ENCODE peak calls at places on chromosomes 11 and 22, in eight cellular contexts. Q is aorta; M is A549; J is IMR-90; O is CD8-positive, alpha-beta T cell; C is neuronal stem cell; V is fibroblast of lung; Y is ovary. Z is an unnamed sample. For H3K4me1, the result is how much of the 10 kb centered on the place peaks cover.

GRCh38 chr11:133945087-133945974 is 11.4 kb downstream of the IGSF9B start:
- DNase-seq in Q (no peak), M (no peak), J (peak), O (peak), C (no peak), V (peak), Y (no peak), Z (no peak)

GRCh38 chr11:16942917-16943316 is 71.3 kb downstream of the PLEKHA7 start:
- DNase-seq in Q (no peak), M (no peak), J (no peak), O (no peak), C (no peak), V (no peak), Y (no peak), Z (peak)

GRCh38 chr22:31296258-31296657 is 4.0 kb upstream of the PIK3IP1 start:
- DNase-seq in Q (no peak), M (no peak), J (peak), O (no peak), C (no peak), V (no peak), Y (no peak), Z (no peak)

GRCh38 chr11:83725718-83726117 is 439.6 kb upstream of the CCDC90B start:
- DNase-seq in Q (no peak), M (no peak), J (no peak), O (no peak), C (no peak), V (peak), Y (no peak), Z (no peak)

GRCh38 chr22:24429411-24430365 is 2.3 kb downstream of the ADORA2A start:
- DNase-seq in Q (no peak), M (no peak), J (peak), O (no peak), C (no peak), V (peak), Y (no peak), Z (no peak)

GRCh38 chr11:63985812-63986155 is 454 bp upstream of the OTUB1 start:
- DNase-seq in Q (peak), M (no peak), J (no peak), O (peak), C (no peak), V (no peak), Y (no peak), Z (no peak)

GRCh38 chr22:42270178-42270511 is 308 bp downstream of the TCF20 start:
- DNase-seq in Q (no peak), M (peak), J (no peak), O (no peak), C (no peak), V (no peak), Y (no peak), Z (no peak)

GRCh38 chr11:45322891-45323597 is 36.9 kb upstream of the SYT13 start:
- DNase-seq in Q (no peak), M (no peak), J (no peak), O (no peak), C (no peak), V (no peak), Y (no peak), Z (no peak)

GRCh38 chr22:24060375-24060788 is 49.3 kb downstream of the CABIN1 start:
- DNase-seq in Q (peak), M (peak), J (peak), O (no peak), C (no peak), V (peak), Y (no peak), Z (no peak)

GRCh38 chr22:43919106-43919965 is 4.3 kb upstream of the PNPLA3 start:
- DNase-seq in Q (no peak), M (no peak), J (peak), O (no peak), C (no peak), V (peak), Y (no peak), Z (no peak)

GRCh38 chr11:11349870-11350325 is 3.2 kb downstream of the CSNK2A3 start:
- DNase-seq in Q (no peak), M (no peak), J (peak), O (no peak), C (no peak), V (peak), Y (peak), Z (no peak)

GRCh38 chr11:123562829-123563228 is 91.6 kb downstream of the SCN3B start:
- DNase-seq in Q (no peak), M (no peak), J (no peak), O (no peak), C (no peak), V (no peak), Y (no peak), Z (no peak)

GRCh38 chr22:22450343-22450839 is 58.2 kb downstream of the ZNF280B start:
- DNase-seq in Q (peak), M (no peak), J (no peak), O (no peak), C (no peak), V (no peak), Y (no peak), Z (no peak)

GRCh38 chr11:96333076-96333744 is 9.8 kb downstream of the MAML2 start:
- DNase-seq in Q (no peak), M (no peak), J (no peak), O (no peak), C (no peak), V (peak), Y (no peak), Z (peak)

GRCh38 chr11:91798240-91798639 is 426.4 kb upstream of the FAT3 start:
- DNase-seq in Q (no peak), M (no peak), J (no peak), O (no peak), C (no peak), V (no peak), Y (no peak), Z (no peak)

GRCh38 chr11:91802475-91802874 is 422.1 kb upstream of the FAT3 start:
- DNase-seq in Q (no peak), M (no peak), J (no peak), O (no peak), C (no peak), V (no peak), Y (no peak), Z (no peak)

GRCh38 chr11:91796999-91797398 is 427.6 kb upstream of the FAT3 start:
- DNase-seq in Q (no peak), M (peak), J (no peak), O (no peak), C (no peak), V (peak), Y (no peak), Z (no peak)

GRCh38 chr11:91804057-91804456 is 420.6 kb upstream of the FAT3 start:
- DNase-seq in Q (no peak), M (peak), J (no peak), O (no peak), C (no peak), V (peak), Y (no peak), Z (peak)

DNA sequence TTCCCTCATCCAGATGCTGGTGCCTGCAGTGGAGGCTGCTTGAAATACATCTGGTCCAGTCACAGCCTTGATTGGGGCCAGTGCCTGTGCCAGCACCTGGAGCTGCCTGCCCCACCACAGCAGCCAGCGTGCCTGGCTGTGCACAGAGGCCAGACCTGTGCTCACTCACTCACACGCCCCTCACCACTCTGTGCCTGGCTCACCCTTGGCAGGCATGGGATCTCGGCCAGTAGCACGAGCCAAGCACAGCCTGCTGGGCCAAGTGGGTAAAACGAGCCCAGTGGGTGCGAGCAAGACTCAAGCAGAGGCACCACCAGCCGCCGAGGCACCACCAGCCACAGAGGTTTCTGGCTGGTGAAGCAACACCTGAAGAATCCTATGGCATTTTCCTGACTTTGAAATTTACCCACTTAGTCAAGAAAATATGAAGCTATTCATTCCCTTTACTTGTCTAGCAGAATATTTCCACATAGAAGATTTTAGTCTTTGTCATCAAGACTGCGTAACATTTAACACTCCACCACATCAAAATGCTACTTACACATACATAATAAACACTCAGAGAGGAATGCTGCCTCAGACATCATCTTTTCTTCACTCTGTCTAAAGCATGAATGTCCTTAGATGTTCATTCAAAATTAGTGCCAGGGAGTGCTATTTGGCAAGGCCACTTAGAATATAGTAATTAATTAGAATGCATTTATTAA is 424.3 kb upstream of the FAT3 start:
- DNase-seq in Q (no peak), M (no peak), J (no peak), O (no peak), C (no peak), V (no peak), Y (no peak), Z (no peak)
- H3K4me3 ChIP-seq in Q (no peak), M (no peak), J (no peak), O (no peak), C (no peak), V (no peak), Y (no peak), Z (no peak)

GRCh38 chr11:46362146-46363030 is 15.1 kb downstream of the DGKZ start:
- DNase-seq in Q (no peak), M (no peak), J (no peak), O (no peak), C (no peak), V (no peak), Y (no peak), Z (no peak)
- H3K4me1 ChIP-seq in Q (under half), M (under half), J (under half), O (half or more), C (under half), V (under half), Y (under half), Z (under half)

DNA sequence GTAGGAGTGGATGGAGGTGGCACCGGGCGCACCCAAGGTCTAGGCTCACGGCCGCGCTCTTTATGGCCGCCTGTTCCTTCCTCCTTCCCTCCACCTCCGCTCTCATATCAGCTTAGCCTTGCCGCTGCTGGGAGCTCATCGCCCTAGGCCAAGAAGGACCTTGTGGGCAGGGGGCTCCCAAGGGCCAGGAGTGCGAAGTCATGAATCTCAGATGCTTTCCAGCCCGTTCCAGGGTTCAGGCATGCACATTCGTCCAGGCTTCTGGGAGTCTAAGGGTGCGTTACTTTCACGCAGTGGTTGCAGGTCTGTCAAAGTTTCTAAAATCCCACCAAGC is 4.1 kb upstream of the GALR3 start:
- DNase-seq in Q (no peak), M (no peak), J (no peak), O (no peak), C (no peak), V (no peak), Y (no peak), Z (no peak)
- H3K4me3 ChIP-seq in Q (no peak), M (no peak), J (no peak), O (peak), C (no peak), V (peak), Y (no peak), Z (no peak)

GRCh38 chr22:38246692-38247091 is 26.1 kb downstream of the TMEM184B start:
- DNase-seq in Q (peak), M (no peak), J (no peak), O (no peak), C (no peak), V (no peak), Y (no peak), Z (no peak)
- H3K4me1 ChIP-seq in Q (under half), M (under half), J (under half), O (under half), C (under half), V (under half), Y (under half), Z (under half)

GRCh38 chr11:130947889-130948288 is 31.6 kb upstream of the SNX19 start:
- DNase-seq in Q (no peak), M (no peak), J (peak), O (no peak), C (no peak), V (peak), Y (no peak), Z (no peak)

GRCh38 chr11:130945945-130946344 is 29.7 kb upstream of the SNX19 start:
- DNase-seq in Q (peak), M (no peak), J (peak), O (no peak), C (no peak), V (peak), Y (peak), Z (no peak)

GRCh38 chr11:130947058-130947457 is 30.8 kb upstream of the SNX19 start:
- DNase-seq in Q (no peak), M (no peak), J (no peak), O (no peak), C (no peak), V (no peak), Y (no peak), Z (no peak)

GRCh38 chr11:130947481-130947880 is 31.2 kb upstream of the SNX19 start:
- DNase-seq in Q (no peak), M (no peak), J (no peak), O (no peak), C (no peak), V (no peak), Y (no peak), Z (no peak)
- H3K4me3 ChIP-seq in Q (no peak), M (no peak), J (no peak), O (no peak), C (no peak), V (no peak), Y (no peak), Z (no peak)

DNA sequence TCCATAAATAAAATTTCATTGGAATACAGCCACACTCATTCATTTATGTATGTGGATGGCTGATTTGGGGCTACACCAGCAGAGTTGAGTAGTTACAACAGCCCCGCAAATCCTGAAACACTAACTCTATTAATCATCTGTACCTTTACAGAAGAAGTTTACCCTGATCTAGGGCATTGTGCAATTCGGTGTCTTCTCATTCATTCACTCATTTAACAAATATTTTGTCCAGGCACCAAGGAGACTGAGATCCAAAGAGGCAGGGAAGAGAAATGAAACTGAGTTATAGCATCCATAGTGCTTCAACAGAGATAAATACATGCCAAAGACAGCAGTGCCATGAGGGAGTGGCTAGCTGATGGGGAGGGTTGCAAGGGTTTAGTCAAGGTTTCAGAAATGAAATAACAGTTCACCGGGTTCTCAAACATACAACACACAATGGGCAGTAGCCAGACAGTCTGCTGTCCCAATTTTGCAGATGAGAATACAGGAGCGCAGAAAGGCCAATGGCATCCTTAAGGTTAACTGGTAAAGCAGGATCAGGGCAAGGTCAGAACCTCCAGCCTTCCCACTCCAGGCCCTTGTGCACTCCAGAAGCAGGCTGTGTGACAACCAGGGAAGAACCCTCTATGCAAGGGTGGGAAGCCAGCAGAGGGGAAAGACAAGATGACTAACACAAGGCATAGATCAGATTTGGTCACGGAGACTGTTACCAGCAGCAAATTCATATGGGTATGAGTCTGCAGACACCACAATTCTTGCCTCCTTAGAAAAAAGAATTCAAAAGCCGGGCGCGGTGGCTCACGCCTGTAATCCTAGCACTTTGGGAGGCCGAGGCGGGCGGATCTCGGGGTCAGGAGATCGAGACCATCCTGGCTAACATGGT is 40.0 kb upstream of the MTNR1B start:
- DNase-seq in Q (no peak), M (no peak), J (no peak), O (no peak), C (no peak), V (peak), Y (no peak), Z (no peak)
- H3K4me1 ChIP-seq in Q (under half), M (under half), J (under half), O (under half), C (under half), V (under half), Y (under half), Z (under half)

GRCh38 chr11:35030716-35031213 is 108.2 kb upstream of the CD44 start:
- DNase-seq in Q (peak), M (peak), J (peak), O (no peak), C (no peak), V (peak), Y (no peak), Z (no peak)
- H3K4me3 ChIP-seq in Q (no peak), M (no peak), J (no peak), O (no peak), C (no peak), V (no peak), Y (no peak), Z (no peak)

DNA sequence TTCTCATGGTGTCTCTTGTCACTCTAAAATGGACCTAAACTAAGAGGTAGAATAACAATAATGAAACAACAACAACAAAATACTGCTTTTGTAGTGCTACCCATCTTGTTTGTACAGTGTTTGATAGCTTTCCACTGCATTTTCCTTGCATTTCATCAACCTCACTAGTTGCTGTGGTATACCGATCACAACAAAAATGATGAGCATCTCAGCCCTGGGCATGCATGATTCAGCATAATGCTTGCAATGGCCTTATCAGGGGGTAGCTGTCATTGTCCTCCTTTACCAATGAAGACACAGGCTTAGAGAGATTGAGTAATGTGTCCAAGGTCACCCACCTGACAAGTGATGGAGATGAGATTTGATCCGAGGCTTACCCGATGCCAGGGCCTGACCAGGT is 682.5 kb downstream of the NTM start:
- DNase-seq in Q (no peak), M (no peak), J (no peak), O (no peak), C (no peak), V (peak), Y (no peak), Z (no peak)
- H3K4me1 ChIP-seq in Q (under half), M (under half), J (under half), O (under half), C (under half), V (under half), Y (under half), Z (under half)

GRCh38 chr22:50674606-50675552 is 2.3 kb downstream of the SHANK3 start:
- DNase-seq in Q (no peak), M (peak), J (no peak), O (no peak), C (peak), V (peak), Y (peak), Z (peak)
- H3K4me3 ChIP-seq in Q (peak), M (peak), J (peak), O (no peak), C (peak), V (peak), Y (peak), Z (peak)

DNA sequence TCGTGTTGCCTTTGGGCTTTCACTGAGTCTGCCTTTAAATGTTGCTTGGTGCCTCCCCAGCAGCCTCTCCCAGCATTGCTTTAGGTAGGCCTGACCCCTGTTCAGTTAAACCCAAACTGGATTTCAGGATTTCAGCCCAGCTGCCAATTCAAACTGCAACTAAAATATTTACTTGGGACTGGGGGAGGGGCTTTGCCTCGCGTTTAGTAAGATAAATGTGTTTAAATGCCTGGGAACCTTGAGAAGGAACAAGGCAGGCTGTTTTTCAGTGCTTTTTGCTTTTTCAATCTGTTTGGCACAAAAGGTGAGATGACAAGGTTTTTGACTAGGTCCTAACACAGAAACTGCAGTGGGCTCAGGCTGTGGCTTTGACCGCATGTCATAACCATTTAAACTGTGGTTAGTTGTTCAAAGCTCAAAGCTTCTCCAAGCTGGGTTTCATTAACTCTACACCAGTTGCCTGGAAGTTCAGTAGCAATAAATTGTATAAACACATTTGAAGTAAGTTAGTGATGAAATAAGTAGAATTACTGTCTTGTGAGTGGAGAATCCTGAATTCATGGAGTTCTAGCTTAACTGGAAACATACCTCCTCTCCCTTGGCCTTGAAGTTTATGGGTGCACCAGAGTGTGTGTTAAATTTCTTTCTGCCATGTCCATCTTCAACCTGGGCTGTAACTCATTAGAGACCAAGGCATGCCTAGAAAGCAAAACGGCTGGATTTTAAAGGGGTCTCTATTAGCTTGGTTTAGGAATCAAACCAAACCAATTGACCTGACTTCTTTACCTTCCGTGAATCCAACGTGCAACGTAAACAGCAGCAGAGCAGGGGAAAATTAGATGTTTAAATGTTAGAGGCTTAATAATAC is 3.6 kb downstream of the PKNOX2 start:
- DNase-seq in Q (no peak), M (no peak), J (peak), O (no peak), C (no peak), V (peak), Y (no peak), Z (no peak)
- H3K4me1 ChIP-seq in Q (under half), M (under half), J (under half), O (under half), C (under half), V (under half), Y (under half), Z (under half)